ENCODE peak calls at places on chromosomes 13 and 19, in ten cellular contexts. Q is activated naive CD8-positive, alpha-beta T cell treated with anti-CD3 and anti-CD28 coated beads, Interleukin-2, amount 50 U/mL, for 24 hours; C is cardiac fibroblast; R is naive thymus-derived CD4-positive, alpha-beta T cell; E is LNCaP clone FGC; T is CD14-positive monocyte; F is AG09309; P is iPS DF 19.7; B is LoVo; I is anterior cingulate cortex. G is an unnamed sample.

GRCh38 chr19:37243206-37243632 is 25.2 kb downstream of the ZNF383 start:
- DNase-seq in I (no peak), C (peak; percentile 1), R (no peak), P (no peak), B (no peak), F (no peak), Q (no peak), E (no peak), T (no peak), G (no peak)

GRCh38 chr19:7098701-7099596 is 29.4 kb downstream of the ZNF557 start:
- DNase-seq in T (peak; percentile 90), Q (peak; percentile 89), C (peak; percentile 95), E (peak; percentile 90), R (peak; percentile 90), B (peak; percentile 93), P (peak; percentile 80), I (peak; percentile 89), F (peak; percentile 58), G (peak; percentile 88)

GRCh38 chr19:51365211-51366049 is 758 bp downstream of the ETFB start:
- DNase-seq in F (no peak), R (peak; percentile 22), I (no peak), E (no peak), P (no peak), B (peak; percentile 22), Q (no peak), T (no peak), C (peak; percentile 66), G (peak; percentile 65)

GRCh38 chr19:8638078-8638619 is 7.7 kb downstream of the NFILZ start:
- DNase-seq in R (peak; percentile 14), C (peak; percentile 33), F (peak; percentile 57), B (no peak), T (peak; percentile 75), E (no peak), P (no peak), I (no peak), Q (no peak), G (peak; percentile 38)

GRCh38 chr13:101881593-101881992 is 429.1 kb downstream of the ITGBL1 start:
- DNase-seq in I (no peak), Q (no peak), E (no peak), F (no peak), C (no peak), P (no peak), R (no peak), T (no peak), B (no peak), G (no peak)

GRCh38 chr13:26695360-26695705 is 65.3 kb downstream of the GPR12 start:
- DNase-seq in B (no peak), C (no peak), P (no peak), R (no peak), I (no peak), T (no peak), Q (no peak), E (no peak), F (no peak), G (no peak)

GRCh38 chr13:103282571-103283450 is 216.6 kb upstream of the SLC10A2 start:
- DNase-seq in E (no peak), I (no peak), P (no peak), C (peak; percentile 94), R (no peak), B (peak; percentile 21), F (no peak), T (no peak), Q (no peak), G (no peak)

GRCh38 chr19:55369651-55370304 is 485 bp downstream of the IL11 start:
- DNase-seq in F (no peak), C (peak; percentile 48), T (no peak), I (no peak), E (no peak), B (no peak), Q (peak; percentile 50), R (peak; percentile 36), P (no peak), G (no peak)

GRCh38 chr13:49524740-49525501 is 29.2 kb downstream of the PHF11 start:
- DNase-seq in I (no peak), P (no peak), C (no peak), T (no peak), B (no peak), Q (no peak), E (no peak), F (no peak), R (no peak), G (no peak)

GRCh38 chr19:17830567-17831418 is 9.5 kb upstream of the INSL3 start:
- DNase-seq in B (peak; percentile 95), I (peak; percentile 63), F (no peak), Q (peak; percentile 64), C (peak; percentile 66), T (no peak), R (peak; percentile 42), E (no peak), P (peak; percentile 81), G (peak; percentile 10)

G was measured in pons.